ENCODE peak calls at places on chromosomes 16 and 17, in four cellular contexts. L is GM23338, Y is K562, E is GM12892. I is an unnamed sample.

GRCh38 chr16:27232061-27232841 is 28.9 kb downstream of the KDM8 start:
- DNase-seq in L (no peak), Y (no peak), E (no peak), I (peak; percentile 87)

GRCh38 chr17:42536048-42536371 is at the start of gene NAGLU:
- DNase-seq in L (peak; percentile 94), Y (peak; percentile 99), E (peak; percentile 100), I (peak; percentile 99)

GRCh38 chr17:9233761-9234160 is 212.5 kb downstream of the NTN1 start:
- DNase-seq in L (no peak), Y (no peak), E (no peak), I (peak; percentile 70)

GRCh38 chr17:57412520-57413096 is 156.3 kb downstream of the MSI2 start:
- DNase-seq in L (no peak), Y (no peak), E (no peak), I (no peak)

GRCh38 chr17:38920374-38921291 is 4.8 kb upstream of the LASP1NB start:
- DNase-seq in L (no peak), Y (no peak), E (no peak), I (peak; percentile 49)

GRCh38 chr17:57670769-57671545 is 74.1 kb downstream of the CCDC182 start:
- DNase-seq in L (no peak), Y (no peak), E (no peak), I (peak; percentile 45)

GRCh38 chr17:51947160-51947559 is 211.4 kb downstream of the CA10 start:
- DNase-seq in L (no peak), Y (no peak), E (no peak), I (no peak)

GRCh38 chr17:72878975-72879660 is 213.4 kb downstream of the SLC39A11 start:
- DNase-seq in L (no peak), Y (no peak), E (no peak), I (no peak)

GRCh38 chr16:53912155-53912554 is 208.2 kb downstream of the FTO start:
- DNase-seq in L (no peak), Y (no peak), E (no peak), I (no peak)

GRCh38 chr17:10224592-10225195 is 26.3 kb upstream of the GAS7 start:
- DNase-seq in L (no peak), Y (no peak), E (no peak), I (no peak)

GRCh38 chr17:9195961-9196668 is 174.8 kb downstream of the NTN1 start:
- DNase-seq in L (peak; percentile 59), Y (no peak), E (no peak), I (peak; percentile 35)

GRCh38 chr17:43671075-43671692 is 9.5 kb upstream of the MEOX1 start:
- DNase-seq in L (no peak), Y (no peak), E (no peak), I (no peak)

DNA sequence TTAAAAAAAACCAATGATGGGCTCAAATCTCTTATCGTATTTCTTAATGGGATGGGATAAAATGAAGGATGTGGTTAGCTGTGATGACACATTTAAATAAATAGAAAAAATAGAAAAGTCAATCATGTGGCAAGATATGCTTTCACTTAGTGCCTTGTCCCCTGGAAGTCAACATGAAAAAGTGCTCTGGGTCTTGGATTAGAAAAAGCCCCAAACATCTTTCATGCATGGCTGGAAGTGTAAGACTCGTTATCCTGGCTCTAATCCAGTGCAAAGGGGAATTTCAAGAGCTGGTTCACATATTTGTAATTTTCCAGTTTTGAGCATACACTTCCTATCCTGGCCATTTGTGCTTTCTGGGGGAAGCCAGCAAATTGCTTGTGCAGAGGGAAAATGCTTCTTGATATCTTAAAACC is 160.9 kb downstream of the MAP2K6 start:
- DNase-seq in L (no peak), Y (no peak), E (no peak), I (no peak)
- TF ChIP-seq POLR2AphosphoS5 in L (no peak), Y (no peak), E (no peak), I (no peak)

GRCh38 chr16:46796764-46797269 is 34.2 kb downstream of the C16orf87 start:
- DNase-seq in L (no peak), Y (no peak), E (no peak), I (no peak)
- TF ChIP-seq POLR2AphosphoS5 in L (no peak), Y (no peak), E (no peak), I (no peak)

DNA sequence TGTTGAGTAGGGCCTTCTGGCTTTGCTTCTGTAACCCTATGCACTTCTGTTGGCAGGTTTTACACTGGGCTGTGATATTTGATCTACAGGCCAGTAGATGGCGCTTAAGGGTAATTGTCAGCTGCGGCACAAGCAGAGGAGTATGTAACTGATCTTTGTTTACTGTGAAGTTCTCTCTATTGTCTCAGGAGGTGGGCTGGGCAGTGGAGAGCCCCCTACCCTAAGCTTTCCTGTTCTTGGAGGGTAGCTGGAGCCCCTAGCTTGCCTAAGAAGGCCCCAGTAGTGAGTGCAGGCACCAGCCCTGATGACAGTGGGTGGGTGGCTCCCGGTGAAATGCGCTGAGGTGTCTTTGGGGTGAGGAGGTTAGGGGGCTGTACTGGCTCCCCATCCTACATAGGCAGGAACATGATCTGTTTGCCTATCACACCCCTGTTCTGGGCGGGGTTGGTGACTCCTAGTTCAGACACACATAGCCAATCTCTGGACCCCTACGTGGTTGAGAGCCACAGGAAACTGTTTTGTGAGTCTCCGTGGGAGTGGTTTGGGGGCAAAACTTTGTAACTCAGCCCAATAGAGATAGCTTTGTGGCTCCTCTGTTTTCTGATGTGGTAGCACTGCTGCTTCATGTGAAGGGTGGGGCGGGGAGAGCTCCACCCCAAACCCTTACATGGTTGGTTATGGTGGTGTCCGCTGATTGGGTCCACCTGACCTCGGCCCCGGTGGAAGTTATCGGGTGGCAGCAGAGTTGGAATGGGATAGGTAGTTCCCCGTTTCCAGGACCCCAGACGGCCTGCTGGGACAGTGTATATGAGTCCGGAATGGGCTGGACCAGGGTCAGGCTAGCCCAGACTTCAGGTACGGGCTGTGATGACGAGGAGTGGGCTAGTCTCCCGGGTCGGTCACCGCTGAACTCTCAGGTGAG is 60.4 kb downstream of the SLFN11 start:
- DNase-seq in L (peak; percentile 85), Y (peak; percentile 64), E (peak; percentile 37), I (peak; percentile 89)
- TF ChIP-seq POLR2AphosphoS5 in L (no peak), Y (no peak), E (no peak), I (peak; percentile 38)

DNA sequence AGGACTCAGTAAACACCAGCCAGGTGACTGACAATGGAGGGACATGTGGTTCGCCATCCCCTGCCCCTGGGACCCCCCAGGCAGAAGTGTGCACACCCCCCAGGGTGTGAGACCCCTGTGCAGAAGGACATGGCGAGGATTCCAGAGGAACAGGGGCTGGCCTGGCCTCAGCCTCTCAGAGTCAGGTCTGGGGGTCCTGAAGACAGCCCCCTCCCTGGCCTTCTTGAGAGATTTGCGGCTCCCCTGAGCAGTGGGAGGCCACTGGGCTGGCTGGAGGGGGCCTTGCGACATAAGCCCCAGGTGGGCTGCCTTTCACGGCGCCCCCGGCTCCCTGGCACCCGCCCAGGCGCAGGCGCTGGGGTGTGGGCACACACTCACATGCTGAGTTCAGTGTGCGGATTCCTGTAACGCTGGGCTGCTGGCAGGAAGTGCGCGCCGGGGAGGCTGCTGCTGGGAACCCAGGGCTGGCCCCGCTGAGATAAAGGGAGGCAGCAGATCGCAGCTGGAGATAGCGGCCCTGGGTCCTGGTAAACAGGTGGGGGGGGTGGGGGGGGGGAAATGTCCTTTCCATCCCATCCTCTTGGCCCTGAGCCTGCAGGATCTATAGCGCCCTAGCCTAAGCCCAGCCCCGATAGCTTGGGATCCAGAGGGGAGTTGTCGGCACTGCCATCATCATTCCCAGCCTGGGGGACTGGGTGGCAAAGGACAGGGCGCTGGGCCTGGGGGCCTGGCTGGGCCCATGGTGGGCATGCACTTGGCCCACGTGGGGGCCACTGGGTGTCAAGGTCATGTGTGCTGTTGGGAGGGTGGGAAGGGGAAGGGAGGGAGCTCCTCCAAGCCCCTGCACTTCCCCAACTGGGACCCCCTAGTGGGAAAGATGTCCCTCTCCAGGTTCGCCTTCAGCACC is 27.1 kb downstream of the TMEM235 start:
- DNase-seq in L (peak; percentile 62), Y (peak; percentile 90), E (no peak), I (peak; percentile 95)
- TF ChIP-seq POLR2AphosphoS5 in L (no peak), Y (peak; percentile 58), E (no peak), I (peak; percentile 85)

GRCh38 chr17:1638171-1638583 is 7.4 kb downstream of the SCARF1 start:
- DNase-seq in L (no peak), Y (no peak), E (no peak), I (peak; percentile 73)
- TF ChIP-seq POLR2AphosphoS5 in L (no peak), Y (no peak), E (no peak), I (no peak)

DNA sequence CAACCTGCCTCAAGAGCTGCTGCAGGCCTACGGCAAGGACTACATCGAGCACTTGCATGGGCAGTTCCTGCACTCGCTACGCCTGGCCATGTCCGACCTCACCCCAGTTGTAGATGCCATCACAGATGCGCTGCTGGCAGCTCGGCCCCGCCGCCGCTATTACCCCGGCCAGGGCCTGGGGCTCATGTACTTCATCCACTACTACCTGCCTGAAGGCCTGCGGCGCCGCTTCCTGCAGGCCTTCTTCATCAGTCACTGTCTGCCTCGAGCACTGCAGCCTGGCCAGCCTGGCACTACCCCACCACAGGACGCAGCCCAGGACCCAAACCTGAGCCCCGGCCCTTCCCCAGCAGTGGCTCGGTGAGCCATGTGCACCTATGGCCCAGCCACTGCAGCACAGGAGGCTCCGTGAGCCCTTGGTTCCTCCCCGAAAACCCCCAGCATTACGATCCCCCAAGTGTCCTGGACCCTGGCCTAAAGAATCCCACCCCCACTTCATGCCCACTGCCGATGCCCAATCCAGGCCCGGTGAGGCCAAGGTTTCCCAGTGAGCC is 5.8 kb downstream of the HSD11B2 start:
- DNase-seq in L (no peak), Y (no peak), E (no peak), I (no peak)
- TF ChIP-seq POLR2AphosphoS5 in L (no peak), Y (no peak), E (no peak), I (no peak)

GRCh38 chr17:40803617-40804082 is 3.9 kb upstream of the KRT28 start:
- DNase-seq in L (peak; percentile 95), Y (peak; percentile 85), E (peak; percentile 31), I (peak; percentile 90)

GRCh38 chr17:40809721-40810421 is 10.1 kb upstream of the KRT28 start:
- DNase-seq in L (no peak), Y (no peak), E (no peak), I (no peak)

GRCh38 chr17:40801157-40801556 is 1.4 kb upstream of the KRT28 start:
- DNase-seq in L (no peak), Y (no peak), E (no peak), I (no peak)

GRCh38 chr17:40810505-40810904 is 10.7 kb upstream of the KRT28 start:
- DNase-seq in L (no peak), Y (no peak), E (no peak), I (no peak)

DNA sequence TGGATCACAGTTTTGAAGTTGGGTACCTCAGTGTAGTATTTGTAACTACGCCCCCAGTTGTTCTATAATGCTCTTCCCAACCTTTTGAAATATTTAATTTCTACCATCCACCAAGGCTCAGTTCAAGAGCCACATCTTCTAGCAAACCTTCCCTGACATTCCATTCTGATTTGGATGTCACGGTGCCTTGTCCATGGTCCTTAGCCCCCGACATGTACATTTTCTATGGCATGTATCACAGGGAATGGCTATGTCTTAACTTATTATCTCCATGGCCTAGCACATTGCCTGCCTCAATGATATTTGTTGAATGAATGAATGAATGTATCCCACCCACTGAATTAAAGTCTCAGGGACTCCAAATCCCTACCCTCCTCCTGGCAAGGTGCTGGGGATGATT is 6.4 kb upstream of the KRT28 start:
- DNase-seq in L (no peak), Y (no peak), E (no peak), I (no peak)
- TF ChIP-seq POLR2AphosphoS5 in L (no peak), Y (no peak), E (no peak), I (no peak)

GRCh38 chr17:50055426-50056216 is at the start of gene ITGA3:
- DNase-seq in L (peak; percentile 95), Y (peak; percentile 85), E (peak; percentile 61), I (peak; percentile 82)

GRCh38 chr17:50056217-50056960 is 479 bp downstream of the ITGA3 start:
- DNase-seq in L (peak; percentile 92), Y (peak; percentile 49), E (peak; percentile 72), I (peak; percentile 87)

GRCh38 chr17:50057521-50057991 is 1.6 kb downstream of the ITGA3 start:
- DNase-seq in L (no peak), Y (no peak), E (no peak), I (peak; percentile 64)

GRCh38 chr17:50058296-50058945 is 2.5 kb downstream of the ITGA3 start:
- DNase-seq in L (no peak), Y (no peak), E (no peak), I (peak; percentile 42)

GRCh38 chr17:50056961-50057330 is 1.0 kb downstream of the ITGA3 start:
- DNase-seq in L (peak; percentile 49), Y (no peak), E (no peak), I (no peak)
- TF ChIP-seq POLR2AphosphoS5 in L (no peak), Y (no peak), E (no peak), I (no peak)